ENCODE peak calls at places on chromosome 3, in ten cellular contexts. One of them, this sample, is unnamed.

GRCh38 chr3:5041315-5041714 is 62.1 kb downstream of the BHLHE40 start:
- DNase-seq in stomach: no peak
- DNase-seq in psoas muscle: no peak
- DNase-seq in heart right ventricle: no peak
- DNase-seq in aorta: no peak
- DNase-seq in upper lobe of left lung: no peak
- DNase-seq in brain microvascular endothelial cell: no peak
- DNase-seq in left lung: no peak
- DNase-seq in A549: no peak
- DNase-seq in effector memory CD4-positive, alpha-beta T cell: no peak
- DNase-seq in this sample: no peak

GRCh38 chr3:120093923-120094775 is at the start of gene GSK3B:
- DNase-seq in effector memory CD4-positive, alpha-beta T cell: peak
- DNase-seq in heart right ventricle: no peak
- DNase-seq in A549: peak
- DNase-seq in stomach: peak
- DNase-seq in psoas muscle: no peak
- DNase-seq in aorta: peak
- DNase-seq in left lung: peak
- DNase-seq in upper lobe of left lung: peak
- DNase-seq in brain microvascular endothelial cell: peak
- DNase-seq in this sample: no peak

GRCh38 chr3:100810671-100811070 is 101.4 kb downstream of the TFG start:
- DNase-seq in left lung: no peak
- DNase-seq in heart right ventricle: no peak
- DNase-seq in upper lobe of left lung: no peak
- DNase-seq in stomach: no peak
- DNase-seq in A549: no peak
- DNase-seq in brain microvascular endothelial cell: peak
- DNase-seq in effector memory CD4-positive, alpha-beta T cell: no peak
- DNase-seq in aorta: no peak
- DNase-seq in psoas muscle: no peak
- DNase-seq in this sample: peak

GRCh38 chr3:190119734-190120133 is 963 bp downstream of the P3H2 start:
- DNase-seq in brain microvascular endothelial cell: no peak
- DNase-seq in effector memory CD4-positive, alpha-beta T cell: no peak
- DNase-seq in psoas muscle: no peak
- DNase-seq in left lung: no peak
- DNase-seq in heart right ventricle: no peak
- DNase-seq in aorta: no peak
- DNase-seq in upper lobe of left lung: no peak
- DNase-seq in A549: no peak
- DNase-seq in stomach: no peak
- DNase-seq in this sample: no peak

GRCh38 chr3:15241341-15241740 is 35.3 kb downstream of the CAPN7 start:
- DNase-seq in stomach: no peak
- DNase-seq in psoas muscle: peak
- DNase-seq in upper lobe of left lung: no peak
- DNase-seq in heart right ventricle: no peak
- DNase-seq in left lung: no peak
- DNase-seq in effector memory CD4-positive, alpha-beta T cell: peak
- DNase-seq in aorta: peak
- DNase-seq in A549: peak
- DNase-seq in brain microvascular endothelial cell: peak
- DNase-seq in this sample: no peak

GRCh38 chr3:61681636-61682035 is 120.3 kb downstream of the PTPRG start:
- DNase-seq in A549: no peak
- DNase-seq in left lung: no peak
- DNase-seq in aorta: no peak
- DNase-seq in brain microvascular endothelial cell: no peak
- DNase-seq in psoas muscle: no peak
- DNase-seq in upper lobe of left lung: no peak
- DNase-seq in heart right ventricle: no peak
- DNase-seq in stomach: no peak
- DNase-seq in effector memory CD4-positive, alpha-beta T cell: no peak
- DNase-seq in this sample: no peak

GRCh38 chr3:195856410-195857084 is 44.8 kb upstream of the MUC4 start:
- DNase-seq in aorta: no peak
- DNase-seq in brain microvascular endothelial cell: no peak
- DNase-seq in psoas muscle: no peak
- DNase-seq in stomach: no peak
- DNase-seq in A549: no peak
- DNase-seq in effector memory CD4-positive, alpha-beta T cell: no peak
- DNase-seq in heart right ventricle: no peak
- DNase-seq in left lung: peak
- DNase-seq in upper lobe of left lung: no peak
- DNase-seq in this sample: no peak

GRCh38 chr3:52084954-52085730 is 28.8 kb upstream of the DUSP7 start:
- DNase-seq in brain microvascular endothelial cell: no peak
- DNase-seq in effector memory CD4-positive, alpha-beta T cell: no peak
- DNase-seq in stomach: no peak
- DNase-seq in left lung: peak
- DNase-seq in heart right ventricle: no peak
- DNase-seq in upper lobe of left lung: no peak
- DNase-seq in A549: no peak
- DNase-seq in aorta: peak
- DNase-seq in psoas muscle: peak
- DNase-seq in this sample: no peak

GRCh38 chr3:24401811-24402185 is 92.9 kb downstream of the THRB start:
- DNase-seq in brain microvascular endothelial cell: no peak
- DNase-seq in effector memory CD4-positive, alpha-beta T cell: no peak
- DNase-seq in stomach: peak
- DNase-seq in psoas muscle: no peak
- DNase-seq in aorta: no peak
- DNase-seq in A549: no peak
- DNase-seq in heart right ventricle: no peak
- DNase-seq in left lung: no peak
- DNase-seq in upper lobe of left lung: no peak
- DNase-seq in this sample: no peak

GRCh38 chr3:24399614-24400013 is 95.0 kb downstream of the THRB start:
- DNase-seq in brain microvascular endothelial cell: no peak
- DNase-seq in upper lobe of left lung: no peak
- DNase-seq in stomach: no peak
- DNase-seq in effector memory CD4-positive, alpha-beta T cell: no peak
- DNase-seq in psoas muscle: no peak
- DNase-seq in aorta: no peak
- DNase-seq in left lung: no peak
- DNase-seq in heart right ventricle: no peak
- DNase-seq in A549: no peak
- DNase-seq in this sample: no peak

GRCh38 chr3:24400015-24400414 is 94.6 kb downstream of the THRB start:
- DNase-seq in upper lobe of left lung: no peak
- DNase-seq in stomach: no peak
- DNase-seq in aorta: no peak
- DNase-seq in heart right ventricle: no peak
- DNase-seq in left lung: no peak
- DNase-seq in brain microvascular endothelial cell: no peak
- DNase-seq in A549: no peak
- DNase-seq in effector memory CD4-positive, alpha-beta T cell: no peak
- DNase-seq in psoas muscle: no peak
- DNase-seq in this sample: no peak

GRCh38 chr3:24401090-24401810 is 93.4 kb downstream of the THRB start:
- DNase-seq in stomach: no peak
- DNase-seq in heart right ventricle: no peak
- DNase-seq in A549: no peak
- DNase-seq in left lung: no peak
- DNase-seq in brain microvascular endothelial cell: no peak
- DNase-seq in psoas muscle: no peak
- DNase-seq in aorta: no peak
- DNase-seq in effector memory CD4-positive, alpha-beta T cell: no peak
- DNase-seq in upper lobe of left lung: no peak
- DNase-seq in this sample: no peak

GRCh38 chr3:24400450-24400849 is 94.2 kb downstream of the THRB start:
- DNase-seq in left lung: no peak
- DNase-seq in upper lobe of left lung: no peak
- DNase-seq in aorta: no peak
- DNase-seq in heart right ventricle: no peak
- DNase-seq in effector memory CD4-positive, alpha-beta T cell: no peak
- DNase-seq in brain microvascular endothelial cell: no peak
- DNase-seq in stomach: no peak
- DNase-seq in A549: no peak
- DNase-seq in psoas muscle: no peak
- DNase-seq in this sample: no peak
- H3K27ac ChIP-seq in left lung: no peak
- H3K27ac ChIP-seq in upper lobe of left lung: no peak
- H3K27ac ChIP-seq in aorta: peak
- H3K27ac ChIP-seq in heart right ventricle: peak
- H3K27ac ChIP-seq in effector memory CD4-positive, alpha-beta T cell: no peak
- H3K27ac ChIP-seq in brain microvascular endothelial cell: no peak
- H3K27ac ChIP-seq in stomach: no peak
- H3K27ac ChIP-seq in A549: no peak
- H3K27ac ChIP-seq in psoas muscle: peak
- H3K27ac ChIP-seq in this sample: no peak

GRCh38 chr3:187922704-187923393 is 177.6 kb upstream of the BCL6 start:
- DNase-seq in A549: peak
- DNase-seq in effector memory CD4-positive, alpha-beta T cell: no peak
- DNase-seq in stomach: no peak
- DNase-seq in left lung: no peak
- DNase-seq in brain microvascular endothelial cell: peak
- DNase-seq in upper lobe of left lung: no peak
- DNase-seq in heart right ventricle: no peak
- DNase-seq in psoas muscle: no peak
- DNase-seq in aorta: no peak
- DNase-seq in this sample: no peak

GRCh38 chr3:187924651-187925050 is 179.4 kb upstream of the BCL6 start:
- DNase-seq in left lung: no peak
- DNase-seq in brain microvascular endothelial cell: no peak
- DNase-seq in heart right ventricle: no peak
- DNase-seq in A549: no peak
- DNase-seq in upper lobe of left lung: no peak
- DNase-seq in stomach: no peak
- DNase-seq in aorta: no peak
- DNase-seq in psoas muscle: no peak
- DNase-seq in effector memory CD4-positive, alpha-beta T cell: no peak
- DNase-seq in this sample: no peak

GRCh38 chr3:187926620-187927019 is 181.4 kb upstream of the BCL6 start:
- DNase-seq in psoas muscle: no peak
- DNase-seq in effector memory CD4-positive, alpha-beta T cell: no peak
- DNase-seq in A549: no peak
- DNase-seq in heart right ventricle: no peak
- DNase-seq in upper lobe of left lung: no peak
- DNase-seq in left lung: no peak
- DNase-seq in aorta: no peak
- DNase-seq in stomach: no peak
- DNase-seq in brain microvascular endothelial cell: no peak
- DNase-seq in this sample: no peak

GRCh38 chr3:187927565-187927964 is 182.3 kb upstream of the BCL6 start:
- DNase-seq in left lung: no peak
- DNase-seq in stomach: no peak
- DNase-seq in heart right ventricle: no peak
- DNase-seq in brain microvascular endothelial cell: no peak
- DNase-seq in A549: no peak
- DNase-seq in aorta: no peak
- DNase-seq in upper lobe of left lung: no peak
- DNase-seq in psoas muscle: no peak
- DNase-seq in effector memory CD4-positive, alpha-beta T cell: no peak
- DNase-seq in this sample: no peak

DNA sequence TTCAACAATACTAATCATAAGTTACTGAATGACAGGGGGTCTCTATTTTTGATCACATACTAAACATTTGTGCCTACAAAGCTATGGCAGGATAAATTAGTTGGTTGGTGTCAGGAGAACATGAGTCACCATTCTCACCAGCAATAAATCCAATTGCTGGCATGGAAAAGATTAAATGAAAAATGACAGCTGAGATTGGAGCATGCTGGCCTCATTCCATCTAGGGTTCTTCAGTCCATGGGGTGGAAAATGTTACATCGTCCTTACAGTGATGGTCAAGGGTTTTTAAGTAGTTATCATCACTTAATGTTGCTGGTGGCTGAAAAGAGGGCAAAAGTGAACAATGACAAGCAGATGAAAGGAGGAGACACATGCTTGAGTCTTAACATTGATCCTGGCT is 180.1 kb upstream of the BCL6 start:
- DNase-seq in left lung: no peak
- DNase-seq in heart right ventricle: no peak
- DNase-seq in effector memory CD4-positive, alpha-beta T cell: no peak
- DNase-seq in brain microvascular endothelial cell: no peak
- DNase-seq in psoas muscle: no peak
- DNase-seq in A549: no peak
- DNase-seq in upper lobe of left lung: no peak
- DNase-seq in aorta: no peak
- DNase-seq in stomach: no peak
- DNase-seq in this sample: no peak
- H3K27ac ChIP-seq in left lung: no peak
- H3K27ac ChIP-seq in heart right ventricle: no peak
- H3K27ac ChIP-seq in effector memory CD4-positive, alpha-beta T cell: no peak
- H3K27ac ChIP-seq in brain microvascular endothelial cell: no peak
- H3K27ac ChIP-seq in psoas muscle: peak
- H3K27ac ChIP-seq in A549: no peak
- H3K27ac ChIP-seq in upper lobe of left lung: no peak
- H3K27ac ChIP-seq in aorta: no peak
- H3K27ac ChIP-seq in stomach: no peak
- H3K27ac ChIP-seq in this sample: no peak

DNA sequence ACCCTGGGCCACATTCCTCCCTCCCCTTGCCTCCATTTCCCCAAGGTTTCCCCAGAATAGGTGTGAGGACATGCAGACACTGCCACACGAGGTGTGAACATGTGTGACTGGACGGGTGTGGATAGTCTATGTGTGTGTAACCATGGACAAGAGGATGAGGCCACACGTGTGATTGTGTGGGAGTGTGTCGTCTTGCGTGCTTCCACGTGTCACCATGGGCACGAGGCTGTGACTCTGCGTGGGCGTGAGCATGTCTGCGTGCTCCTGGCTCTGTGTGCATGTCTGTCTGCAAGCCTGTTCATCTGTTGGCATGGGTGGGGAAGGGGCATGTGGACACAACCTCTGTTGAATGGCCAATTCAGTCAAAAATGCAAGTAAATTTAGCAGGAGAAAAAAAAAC is 6.2 kb upstream of the MYL3 start:
- DNase-seq in stomach: no peak
- DNase-seq in brain microvascular endothelial cell: no peak
- DNase-seq in psoas muscle: no peak
- DNase-seq in upper lobe of left lung: no peak
- DNase-seq in aorta: no peak
- DNase-seq in left lung: no peak
- DNase-seq in heart right ventricle: no peak
- DNase-seq in effector memory CD4-positive, alpha-beta T cell: no peak
- DNase-seq in A549: no peak
- DNase-seq in this sample: no peak
- H3K27ac ChIP-seq in stomach: no peak
- H3K27ac ChIP-seq in brain microvascular endothelial cell: no peak
- H3K27ac ChIP-seq in psoas muscle: no peak
- H3K27ac ChIP-seq in upper lobe of left lung: no peak
- H3K27ac ChIP-seq in aorta: no peak
- H3K27ac ChIP-seq in left lung: no peak
- H3K27ac ChIP-seq in heart right ventricle: peak
- H3K27ac ChIP-seq in effector memory CD4-positive, alpha-beta T cell: no peak
- H3K27ac ChIP-seq in A549: no peak
- H3K27ac ChIP-seq in this sample: no peak

DNA sequence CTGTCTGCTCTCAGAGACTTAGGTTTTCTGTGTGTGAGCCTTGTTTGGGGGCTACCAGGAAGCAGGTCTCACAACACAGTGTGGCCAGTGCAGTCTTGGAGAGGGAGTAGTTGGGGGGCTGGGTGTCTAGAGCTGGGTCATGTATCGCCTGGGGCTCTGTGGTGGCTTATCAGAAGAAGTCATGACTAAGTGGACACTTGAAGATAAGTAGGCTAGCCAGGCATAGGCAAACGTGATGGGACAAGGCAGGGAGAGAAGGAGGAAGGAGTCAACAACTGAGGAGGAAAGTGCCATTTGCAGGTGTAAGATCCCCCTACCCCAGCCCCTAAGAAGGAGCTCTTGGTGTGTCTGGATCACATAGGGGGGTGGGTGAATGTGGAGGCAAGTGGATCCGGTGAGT is 352.3 kb downstream of the LRTM1 start:
- DNase-seq in A549: no peak
- DNase-seq in upper lobe of left lung: no peak
- DNase-seq in left lung: no peak
- DNase-seq in effector memory CD4-positive, alpha-beta T cell: no peak
- DNase-seq in psoas muscle: no peak
- DNase-seq in heart right ventricle: no peak
- DNase-seq in brain microvascular endothelial cell: no peak
- DNase-seq in aorta: no peak
- DNase-seq in stomach: no peak
- DNase-seq in this sample: no peak
- H3K27ac ChIP-seq in A549: no peak
- H3K27ac ChIP-seq in upper lobe of left lung: no peak
- H3K27ac ChIP-seq in left lung: no peak
- H3K27ac ChIP-seq in effector memory CD4-positive, alpha-beta T cell: no peak
- H3K27ac ChIP-seq in psoas muscle: no peak
- H3K27ac ChIP-seq in heart right ventricle: no peak
- H3K27ac ChIP-seq in brain microvascular endothelial cell: no peak
- H3K27ac ChIP-seq in aorta: no peak
- H3K27ac ChIP-seq in stomach: no peak
- H3K27ac ChIP-seq in this sample: no peak

This sample was measured in foreskin keratinocyte.